ENCODE peak calls at places on chromosomes 6 and 20, in four cellular contexts. K is CD8-positive, alpha-beta T cell; F is GM23338; J is astrocyte of the spinal cord. U is an unnamed sample.

GRCh38 chr6:56437171-56437900 is 190.0 kb upstream of the COL21A1 start:
- DNase-seq in K (no peak), F (no peak), J (peak), U (no peak)

GRCh38 chr20:41249781-41250281 is 67.7 kb downstream of the ZHX3 start:
- DNase-seq in K (no peak), F (peak), J (peak), U (no peak)

GRCh38 chr6:137543114-137543513 is 48.9 kb upstream of the OLIG3 start:
- DNase-seq in K (no peak), F (peak), J (no peak), U (no peak)

GRCh38 chr6:169337881-169338445 is 84.3 kb upstream of the THBS2 start:
- DNase-seq in K (no peak), F (no peak), J (no peak), U (no peak)

GRCh38 chr20:44642203-44643153 is 9.0 kb downstream of the ADA start:
- DNase-seq in K (no peak), F (peak), J (peak), U (peak)

GRCh38 chr20:33490934-33491656 is 1.2 kb downstream of the CBFA2T2 start:
- DNase-seq in K (no peak), F (no peak), J (no peak), U (no peak)

GRCh38 chr20:5357942-5358341 is 41.2 kb upstream of the PROKR2 start:
- DNase-seq in K (no peak), F (no peak), J (no peak), U (no peak)

GRCh38 chr6:14984454-14984853 is 261.4 kb upstream of the JARID2 start:
- DNase-seq in K (no peak), F (no peak), J (no peak), U (peak)

GRCh38 chr6:128655978-128656498 is 135.6 kb upstream of the PTPRK start:
- DNase-seq in K (no peak), F (no peak), J (peak), U (peak)

GRCh38 chr20:9474835-9475413 is 39.5 kb upstream of the LAMP5 start:
- DNase-seq in K (no peak), F (no peak), J (peak), U (no peak)

GRCh38 chr6:5087389-5087788 is 2.2 kb downstream of the PPP1R3G start:
- DNase-seq in K (no peak), F (peak), J (no peak), U (no peak)

GRCh38 chr20:13355386-13355785 is 134.3 kb downstream of the ISM1 start:
- DNase-seq in K (no peak), F (no peak), J (no peak), U (no peak)

GRCh38 chr6:43521836-43522235 is 4.9 kb downstream of the POLR1C start:
- DNase-seq in K (no peak), F (no peak), J (no peak), U (no peak)

GRCh38 chr20:20370087-20370575 is 2.2 kb downstream of the INSM1 start:
- DNase-seq in K (no peak), F (peak), J (no peak), U (no peak)

GRCh38 chr6:105359419-105360366 is 43.2 kb downstream of the PREP start:
- DNase-seq in K (no peak), F (no peak), J (peak), U (peak)

GRCh38 chr6:52543262-52543661 is 33.6 kb downstream of the TRAM2 start:
- DNase-seq in K (no peak), F (no peak), J (no peak), U (no peak)

GRCh38 chr6:44397424-44398169 is 10.1 kb downstream of the CDC5L start:
- DNase-seq in K (no peak), F (no peak), J (no peak), U (no peak)

GRCh38 chr6:24454452-24454851 is 34.9 kb downstream of the GPLD1 start:
- DNase-seq in K (no peak), F (no peak), J (no peak), U (no peak)

GRCh38 chr20:36440370-36441026 is 100.8 kb upstream of the MYL9 start:
- DNase-seq in K (no peak), F (no peak), J (no peak), U (no peak)

GRCh38 chr20:36441416-36441815 is 99.9 kb upstream of the MYL9 start:
- DNase-seq in K (no peak), F (no peak), J (no peak), U (no peak)

GRCh38 chr20:36439040-36439730 is 102.1 kb upstream of the MYL9 start:
- DNase-seq in K (peak), F (peak), J (peak), U (peak)

GRCh38 chr20:36441027-36441414 is 100.3 kb upstream of the MYL9 start:
- DNase-seq in K (no peak), F (no peak), J (no peak), U (no peak)

DNA sequence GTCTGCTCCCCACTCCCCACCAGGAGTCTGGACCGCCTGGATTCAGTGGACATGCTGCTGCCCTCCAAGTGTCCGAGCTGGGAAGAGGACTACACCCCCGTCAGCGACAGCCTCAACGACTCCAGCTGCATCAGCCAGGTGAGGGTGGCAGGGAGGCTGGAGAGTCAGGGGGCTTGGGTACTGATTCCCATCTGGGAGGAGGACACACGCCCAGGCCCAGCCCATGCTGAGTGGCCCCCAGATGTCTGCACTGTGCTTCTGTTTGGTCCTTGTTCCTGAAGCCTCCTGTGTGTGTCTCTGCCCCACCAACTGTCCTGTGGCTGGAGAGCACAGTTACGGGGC is 101.6 kb upstream of the MYL9 start:
- DNase-seq in K (no peak), F (no peak), J (no peak), U (no peak)
- TF ChIP-seq CTCF in K (no peak), F (no peak), J (no peak), U (peak)

GRCh38 chr6:25489399-25489798 is 162.6 kb upstream of the SCGN start:
- DNase-seq in K (no peak), F (no peak), J (no peak), U (no peak)
- TF ChIP-seq CTCF in K (no peak), F (no peak), J (no peak), U (no peak)

GRCh38 chr6:99790679-99791078 is 184.0 kb downstream of the PRDM13 start:
- DNase-seq in K (no peak), F (no peak), J (no peak), U (no peak)
- TF ChIP-seq CTCF in K (no peak), F (no peak), J (peak), U (peak)

GRCh38 chr6:16764188-16764950 is 3.1 kb upstream of the ATXN1 start:
- DNase-seq in K (no peak), F (peak), J (peak), U (no peak)
- TF ChIP-seq CTCF in K (peak), F (peak), J (peak), U (peak)

DNA sequence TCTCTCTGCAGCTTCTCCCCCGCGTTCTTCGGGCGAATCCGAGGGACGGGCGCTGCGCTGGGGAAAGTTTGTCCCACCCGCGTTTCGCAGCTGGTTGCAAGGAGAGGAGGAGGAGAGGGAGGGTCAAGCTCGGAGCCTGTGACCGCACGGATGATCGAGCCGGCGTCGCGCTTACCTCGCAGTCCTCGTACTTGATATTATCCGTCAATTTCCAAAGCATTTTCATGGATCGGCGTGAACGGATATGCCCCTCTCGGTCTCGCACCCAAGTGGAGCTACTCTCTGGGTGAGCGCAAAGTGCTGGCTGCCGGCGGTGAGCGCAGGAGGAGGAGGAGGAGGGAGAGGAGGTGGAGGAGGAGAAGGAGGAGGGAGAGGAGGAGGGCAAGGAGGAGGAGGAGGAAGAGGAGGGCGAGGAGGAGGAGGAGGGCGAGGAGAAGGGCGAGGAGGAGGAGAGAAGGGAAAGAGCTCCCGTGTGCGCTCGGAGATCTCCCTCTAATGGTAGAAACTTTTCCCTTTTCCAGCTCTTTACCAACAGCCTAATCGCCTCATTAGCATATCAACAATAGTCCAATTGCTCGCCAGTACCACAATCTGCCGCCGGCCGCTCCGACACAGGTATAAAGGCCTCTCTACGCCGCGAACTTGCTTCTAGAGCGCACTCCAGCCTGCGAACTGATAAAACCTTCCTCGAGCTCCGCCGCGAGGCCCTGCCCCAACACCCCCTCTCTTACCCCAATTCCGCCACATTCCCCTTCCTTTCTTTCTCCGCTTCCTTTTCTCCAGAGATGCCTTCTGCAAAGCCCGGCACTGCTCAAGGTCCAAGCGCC is at the start of gene TFAP2A:
- DNase-seq in K (no peak), F (peak), J (no peak), U (peak)
- TF ChIP-seq CTCF in K (no peak), F (peak), J (peak), U (peak)

GRCh38 chr6:27518881-27519795 is 46.2 kb upstream of the ZNF184 start:
- DNase-seq in K (peak), F (peak), J (peak), U (peak)
- TF ChIP-seq CTCF in K (peak), F (peak), J (peak), U (peak)

GRCh38 chr6:122374307-122374706 is 25.1 kb upstream of the HSF2 start:
- DNase-seq in K (no peak), F (no peak), J (no peak), U (no peak)

GRCh38 chr6:122376246-122376645 is 23.2 kb upstream of the HSF2 start:
- DNase-seq in K (no peak), F (no peak), J (no peak), U (no peak)

DNA sequence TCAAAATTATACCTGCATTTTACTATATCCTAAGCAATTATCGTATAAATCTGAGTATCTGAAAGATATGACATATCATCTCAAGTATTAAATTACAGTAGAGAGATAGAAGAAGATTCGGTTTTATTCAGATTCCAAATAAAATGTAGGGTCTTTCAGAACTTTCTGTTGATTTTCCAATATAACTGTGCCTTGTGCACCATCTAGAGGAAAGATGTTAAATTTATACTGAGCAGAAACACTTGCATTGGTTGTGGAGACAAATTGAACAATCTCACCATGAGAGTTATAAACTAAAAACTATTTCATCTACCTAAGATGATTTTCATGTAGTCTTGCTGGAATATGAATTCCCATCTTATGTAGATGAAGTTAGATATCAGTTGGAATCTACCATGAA is 26.8 kb upstream of the HSF2 start:
- DNase-seq in K (no peak), F (peak), J (peak), U (no peak)
- TF ChIP-seq CTCF in K (no peak), F (peak), J (peak), U (peak)

DNA sequence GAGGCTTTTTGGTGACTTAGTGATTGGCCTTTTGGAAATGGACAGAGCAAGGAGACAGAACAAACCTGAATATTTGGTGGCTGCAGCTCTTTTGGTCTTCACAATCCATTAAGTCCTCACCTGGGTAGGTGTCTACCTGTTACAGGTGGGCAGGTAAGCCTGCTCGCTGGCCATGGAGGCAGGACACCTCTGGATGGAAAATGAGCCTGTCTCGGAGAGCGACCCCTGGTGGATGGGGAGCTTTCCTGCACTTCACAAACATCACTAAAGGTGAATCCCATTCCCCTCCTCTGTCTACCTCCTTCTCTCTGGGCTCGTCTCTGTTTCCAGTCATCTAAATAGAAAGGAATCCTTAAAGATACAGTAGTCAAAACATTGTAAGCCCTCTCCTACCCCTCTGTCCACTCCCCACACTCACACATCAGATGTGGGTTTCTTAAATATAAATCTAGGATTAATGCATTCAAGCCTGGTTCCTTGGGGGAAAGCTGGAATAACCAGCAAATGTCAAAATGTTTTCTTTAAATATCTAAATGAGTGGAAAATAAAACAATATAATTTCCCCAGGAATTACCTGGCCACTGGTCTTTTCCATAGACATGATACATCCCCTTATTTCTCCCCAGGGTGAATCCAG is 304.9 kb downstream of the CDH26 start:
- DNase-seq in K (peak), F (peak), J (no peak), U (no peak)
- TF ChIP-seq CTCF in K (peak), F (peak), J (peak), U (peak)

GRCh38 chr6:131782764-131783163 is 25.1 kb upstream of the ENPP1 start:
- DNase-seq in K (no peak), F (peak), J (no peak), U (no peak)
- TF ChIP-seq CTCF in K (no peak), F (peak), J (no peak), U (peak)